ENCODE peak calls at places on chromosomes 12 and 14, in nine cellular contexts. F is amygdala; Q is NCI-H2107; T is breast epithelium; P is HT1080; J is stimulated activated naive B cell treated with anti-CD40 and anti-IgM and Interleukin-4, amounts not matched to agents 10 μg/mL and 1 μg/mL and 100 μg/mL, for 72 hours; W is T-helper 17 cell; D is T-cell; C is foreskin melanocyte. R is an unnamed sample.

GRCh38 chr14:56812364-56813103 is 2.3 kb upstream of the OTX2 start:
- DNase-seq in F (no peak), Q (no peak), T (no peak), P (no peak), J (no peak), W (no peak), D (no peak), C (no peak), R (no peak)

GRCh38 chr12:14403711-14404164 is 38.3 kb downstream of the ATF7IP start:
- DNase-seq in F (no peak), Q (peak; percentile 43), T (no peak), P (peak; percentile 34), J (no peak), W (no peak), D (peak; percentile 28), C (peak; percentile 73), R (no peak)

GRCh38 chr14:75340921-75341320 is 62.3 kb downstream of the FOS start:
- DNase-seq in F (peak; percentile 44), Q (no peak), T (peak; percentile 71), P (no peak), J (no peak), W (no peak), D (no peak), C (no peak), R (peak; percentile 95)

GRCh38 chr14:74290415-74290814 is 12.3 kb downstream of the ABCD4 start:
- DNase-seq in F (no peak), Q (no peak), T (no peak), P (peak; percentile 56), J (no peak), W (no peak), D (no peak), C (no peak), R (no peak)

GRCh38 chr14:85604671-85605070 is 74.7 kb downstream of the FLRT2 start:
- DNase-seq in F (no peak), Q (no peak), T (no peak), P (no peak), J (no peak), W (no peak), D (no peak), C (no peak), R (no peak)

GRCh38 chr12:124392271-124392990 is 97.5 kb downstream of the RFLNA start:
- DNase-seq in F (no peak), Q (peak; percentile 30), T (no peak), P (peak; percentile 24), J (no peak), W (no peak), D (no peak), C (no peak), R (no peak)

GRCh38 chr12:120960657-120961056 is 17.7 kb upstream of the HNF1A start:
- DNase-seq in F (no peak), Q (no peak), T (no peak), P (no peak), J (no peak), W (no peak), D (no peak), C (no peak), R (no peak)

GRCh38 chr12:42144174-42144423 is 575 bp downstream of the GXYLT1 start:
- DNase-seq in F (no peak), Q (no peak), T (no peak), P (peak; percentile 12), J (no peak), W (no peak), D (no peak), C (no peak), R (no peak)

GRCh38 chr12:20350495-20350894 is 17.8 kb upstream of the PDE3A start:
- DNase-seq in F (no peak), Q (no peak), T (no peak), P (peak; percentile 89), J (no peak), W (no peak), D (no peak), C (no peak), R (no peak)

GRCh38 chr14:104965561-104966231 is 12.5 kb downstream of the AHNAK2 start:
- DNase-seq in F (no peak), Q (no peak), T (no peak), P (no peak), J (no peak), W (no peak), D (no peak), C (no peak), R (peak; percentile 70)

GRCh38 chr12:87363497-87364084 is 665.6 kb downstream of the C12orf50 start:
- DNase-seq in F (no peak), Q (no peak), T (no peak), P (peak; percentile 15), J (no peak), W (no peak), D (no peak), C (no peak), R (peak; percentile 50)

GRCh38 chr14:61379639-61380184 is 58.3 kb downstream of the PRKCH start:
- DNase-seq in F (no peak), Q (no peak), T (no peak), P (no peak), J (no peak), W (no peak), D (no peak), C (no peak), R (no peak)

GRCh38 chr14:32330356-32331226 is 1.5 kb downstream of the AKAP6 start:
- DNase-seq in F (no peak), Q (peak; percentile 20), T (no peak), P (no peak), J (no peak), W (no peak), D (no peak), C (no peak), R (no peak)

GRCh38 chr14:51652168-51653095 is 722 bp downstream of the FRMD6 start:
- DNase-seq in F (peak; percentile 49), Q (no peak), T (no peak), P (peak; percentile 21), J (no peak), W (peak; percentile 41), D (peak; percentile 17), C (no peak), R (peak; percentile 92)

R was measured in posterior vena cava.